ENCODE peak calls at places on chromosomes 3 and 15, in seven cellular contexts. H is progenitor cell of endocrine pancreas, N is astrocyte of the spinal cord, Z is cardiac fibroblast, S is Calu3, A is OCI-LY7, E is keratinocyte. V is an unnamed sample.

GRCh38 chr3:15347104-15347736 is 14.8 kb upstream of the SH3BP5 start:
- DNase-seq in E (no peak), N (no peak), S (no peak), A (no peak), Z (no peak), H (no peak), V (no peak)

GRCh38 chr3:136994772-136995516 is 37.2 kb downstream of the IL20RB start:
- DNase-seq in Z (peak; percentile 93), A (no peak), S (peak; percentile 93), E (peak; percentile 96), H (no peak), N (peak; percentile 71), V (peak; percentile 99)

GRCh38 chr3:38121451-38121831 is 15.5 kb downstream of the ACAA1 start:
- DNase-seq in E (no peak), A (no peak), H (no peak), Z (no peak), N (no peak), S (no peak), V (no peak)

GRCh38 chr15:77118787-77119410 is 48.0 kb upstream of the TSPAN3 start:
- DNase-seq in S (peak; percentile 51), N (peak; percentile 81), E (no peak), H (no peak), A (peak; percentile 67), Z (peak; percentile 86), V (peak; percentile 88)

GRCh38 chr15:49428392-49429095 is 5.5 kb downstream of the FGF7 start:
- DNase-seq in H (no peak), S (no peak), A (no peak), N (peak; percentile 26), E (no peak), Z (peak; percentile 65), V (peak; percentile 86)

GRCh38 chr3:64229903-64230302 is 4.6 kb upstream of the PRICKLE2 start:
- DNase-seq in A (no peak), N (peak; percentile 57), Z (peak; percentile 58), H (no peak), S (no peak), E (no peak), V (no peak)

GRCh38 chr15:35481992-35482391 is 64.0 kb downstream of the DPH6 start:
- DNase-seq in N (peak; percentile 76), S (peak; percentile 17), E (peak; percentile 94), Z (peak; percentile 68), A (no peak), H (no peak), V (peak; percentile 90)

GRCh38 chr15:36579792-36580431 is 486 bp downstream of the CDIN1 start:
- DNase-seq in Z (no peak), A (peak; percentile 42), N (no peak), E (no peak), S (no peak), H (no peak), V (no peak)

GRCh38 chr3:143228405-143228804 is 108.8 kb downstream of the CHST2 start:
- DNase-seq in S (no peak), Z (no peak), H (no peak), E (no peak), N (no peak), A (no peak), V (no peak)
- TF ChIP-seq CTCF in S (no peak), Z (no peak), H (no peak), E (no peak), N (no peak), A (no peak), V (no peak)

GRCh38 chr3:126937533-126938432 is 45.1 kb upstream of the PLXNA1 start:
- DNase-seq in Z (no peak), A (no peak), N (peak; percentile 33), S (no peak), H (no peak), E (no peak), V (no peak)

GRCh38 chr3:126941721-126942270 is 41.1 kb upstream of the PLXNA1 start:
- DNase-seq in Z (no peak), E (no peak), S (no peak), N (no peak), A (no peak), H (no peak), V (no peak)

GRCh38 chr3:126936853-126937395 is 46.0 kb upstream of the PLXNA1 start:
- DNase-seq in Z (no peak), N (no peak), S (no peak), H (no peak), E (no peak), A (no peak), V (no peak)

GRCh38 chr3:126938520-126939346 is 44.2 kb upstream of the PLXNA1 start:
- DNase-seq in S (no peak), E (no peak), A (no peak), H (no peak), Z (no peak), N (no peak), V (peak; percentile 7)

GRCh38 chr3:126939347-126939735 is 43.6 kb upstream of the PLXNA1 start:
- DNase-seq in E (no peak), N (no peak), A (no peak), S (no peak), Z (no peak), H (no peak), V (peak; percentile 17)
- TF ChIP-seq CTCF in E (no peak), N (no peak), A (peak; percentile 44), S (no peak), Z (peak; percentile 17), H (peak; percentile 34), V (no peak)

DNA sequence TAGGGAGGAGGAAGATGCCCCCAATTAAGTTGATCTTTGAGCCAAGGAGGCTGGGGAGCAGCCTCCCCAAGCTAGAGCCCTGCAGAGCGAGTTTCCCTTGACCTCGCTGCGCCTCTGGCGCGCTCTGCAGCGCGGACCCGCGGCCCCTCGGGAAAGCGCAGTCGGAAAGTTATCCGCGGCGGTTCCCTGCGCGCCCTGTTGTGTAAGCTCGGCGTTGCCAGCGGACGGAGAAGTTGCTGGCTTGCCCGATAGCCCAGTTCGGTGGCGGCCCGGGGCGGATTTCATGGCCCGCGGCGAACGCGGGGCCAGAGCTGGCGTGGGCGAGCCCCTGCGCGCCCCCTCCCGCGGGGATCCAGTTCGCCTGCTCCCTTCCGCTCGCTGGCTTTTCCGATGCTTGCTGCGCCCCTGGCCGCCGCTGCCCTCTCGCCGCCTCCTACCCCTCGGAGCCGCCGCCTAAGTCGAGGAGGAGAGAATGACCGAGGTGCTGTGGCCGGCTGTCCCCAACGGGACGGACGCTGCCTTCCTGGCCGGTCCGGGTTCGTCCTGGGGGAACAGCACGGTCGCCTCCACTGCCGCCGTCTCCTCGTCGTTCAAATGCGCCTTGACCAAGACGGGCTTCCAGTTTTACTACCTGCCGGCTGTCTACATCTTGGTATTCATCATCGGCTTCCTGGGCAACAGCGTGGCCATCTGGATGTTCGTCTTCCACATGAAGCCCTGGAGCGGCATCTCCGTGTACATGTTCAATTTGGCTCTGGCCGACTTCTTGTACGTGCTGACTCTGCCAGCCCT is 576 bp downstream of the P2RY1 start:
- DNase-seq in E (no peak), H (peak; percentile 47), A (no peak), Z (peak; percentile 71), N (peak; percentile 69), S (peak; percentile 81), V (peak; percentile 45)
- TF ChIP-seq CTCF in E (peak; percentile 42), H (peak; percentile 50), A (no peak), Z (peak; percentile 36), N (peak; percentile 41), S (peak; percentile 52), V (peak; percentile 19)

DNA sequence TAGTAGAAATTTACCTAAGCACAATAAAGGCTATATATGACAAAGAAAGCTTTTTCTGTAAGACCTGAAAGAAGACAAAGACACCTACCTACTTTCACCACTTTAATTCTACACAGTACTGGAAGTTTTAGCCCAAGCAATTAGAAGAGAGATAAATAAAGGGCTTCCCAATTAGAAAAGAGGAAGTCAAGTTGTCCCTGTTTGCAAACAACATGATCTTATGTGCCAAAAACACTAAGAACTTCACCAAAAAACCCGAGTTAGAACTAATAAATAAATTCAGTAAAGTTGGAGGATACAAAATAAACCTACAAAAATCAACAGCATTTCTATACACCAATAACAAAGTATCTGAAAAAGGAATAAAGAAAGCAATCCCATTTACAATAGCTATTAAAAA is 190.9 kb downstream of the NR2F2 start:
- DNase-seq in A (no peak), H (no peak), S (no peak), E (no peak), N (no peak), Z (no peak), V (no peak)
- TF ChIP-seq CTCF in A (no peak), H (no peak), S (no peak), E (no peak), N (no peak), Z (no peak), V (no peak)

GRCh38 chr15:64096486-64097431 is 977 bp downstream of the SNX1 start:
- DNase-seq in S (peak; percentile 15), E (no peak), Z (peak; percentile 49), N (peak; percentile 32), H (no peak), A (peak; percentile 47), V (peak; percentile 47)
- TF ChIP-seq CTCF in S (no peak), E (peak; percentile 37), Z (peak; percentile 14), N (no peak), H (peak; percentile 30), A (peak; percentile 58), V (peak; percentile 40)

GRCh38 chr3:168094580-168094876 is 1.2 kb downstream of the GOLIM4 start:
- DNase-seq in H (peak; percentile 10), N (no peak), A (no peak), E (no peak), Z (no peak), S (no peak), V (peak; percentile 62)

GRCh38 chr3:168096210-168096795 is 579 bp upstream of the GOLIM4 start:
- DNase-seq in E (peak; percentile 46), N (peak; percentile 94), S (peak; percentile 86), A (peak; percentile 75), H (peak; percentile 29), Z (peak; percentile 93), V (peak; percentile 91)

GRCh38 chr3:168095611-168096209 is at the start of gene GOLIM4:
- DNase-seq in H (peak; percentile 91), E (peak; percentile 67), Z (peak; percentile 97), A (peak; percentile 96), N (peak; percentile 99), S (peak; percentile 99), V (peak; percentile 96)

GRCh38 chr3:168093790-168094189 is 1.9 kb downstream of the GOLIM4 start:
- DNase-seq in Z (no peak), H (no peak), E (no peak), N (peak; percentile 12), A (no peak), S (no peak), V (no peak)

GRCh38 chr3:168094877-168095610 is 680 bp downstream of the GOLIM4 start:
- DNase-seq in S (peak; percentile 68), A (peak; percentile 89), Z (peak; percentile 78), N (peak; percentile 72), E (no peak), H (peak; percentile 12), V (peak; percentile 58)
- TF ChIP-seq CTCF in S (no peak), A (peak; percentile 50), Z (peak; percentile 40), N (no peak), E (peak; percentile 13), H (peak; percentile 37), V (peak; percentile 52)

GRCh38 chr15:63545520-63545919 is 41.1 kb downstream of the USP3 start:
- DNase-seq in N (no peak), Z (no peak), E (no peak), S (no peak), A (no peak), H (no peak), V (no peak)
- TF ChIP-seq CTCF in N (no peak), Z (no peak), E (no peak), S (no peak), A (no peak), H (no peak), V (no peak)

V was measured in fibroblast of the aortic adventitia.